ENCODE peak calls at places on chromosomes 16 and 17, in nine cellular contexts. A is upper lobe of left lung, F is transverse colon, N is vagina, M is SK-N-SH, H is K562, T is stomach, D is GM23338, W is HCT116. Z is an unnamed sample.

GRCh38 chr16:67943619-67944503 is at the start of gene LCAT:
- DNase-seq in A (peak; percentile 84), F (peak; percentile 43), N (no peak), M (no peak), H (peak; percentile 56), T (peak; percentile 72), D (no peak), W (no peak), Z (no peak)

GRCh38 chr17:37384560-37385160 is 8.9 kb downstream of the C17orf78 start:
- DNase-seq in A (no peak), F (no peak), N (no peak), M (no peak), H (no peak), T (no peak), D (no peak), W (no peak), Z (no peak)

GRCh38 chr17:45722161-45722560 is 62.0 kb upstream of the CRHR1 start:
- DNase-seq in A (no peak), F (no peak), N (no peak), M (peak; percentile 76), H (peak; percentile 40), T (no peak), D (peak; percentile 77), W (peak; percentile 16), Z (no peak)

GRCh38 chr17:43011728-43012472 is 5.3 kb downstream of the IFI35 start:
- DNase-seq in A (no peak), F (no peak), N (no peak), M (no peak), H (no peak), T (no peak), D (no peak), W (no peak), Z (no peak)

GRCh38 chr17:7988750-7989178 is 13.7 kb upstream of the GUCY2D start:
- DNase-seq in A (no peak), F (peak; percentile 26), N (no peak), M (peak; percentile 74), H (peak; percentile 48), T (no peak), D (peak; percentile 79), W (peak; percentile 80), Z (no peak)

GRCh38 chr17:6355196-6355595 is 79.7 kb downstream of the AIPL1 start:
- DNase-seq in A (no peak), F (no peak), N (peak; percentile 22), M (no peak), H (no peak), T (no peak), D (no peak), W (no peak), Z (no peak)

GRCh38 chr17:20098314-20098713 is 89.2 kb downstream of the SPECC1 start:
- DNase-seq in A (no peak), F (no peak), N (no peak), M (no peak), H (no peak), T (no peak), D (no peak), W (no peak), Z (no peak)

GRCh38 chr16:28609631-28610594 is at the start of gene SULT1A1:
- DNase-seq in A (peak; percentile 87), F (peak; percentile 96), N (peak; percentile 91), M (peak; percentile 28), H (peak; percentile 60), T (peak; percentile 92), D (peak; percentile 33), W (no peak), Z (peak; percentile 81)

GRCh38 chr16:28321700-28322411 is 29.5 kb downstream of the SBK1 start:
- DNase-seq in A (no peak), F (peak; percentile 35), N (no peak), M (peak; percentile 80), H (peak; percentile 58), T (no peak), D (peak; percentile 84), W (peak; percentile 12), Z (no peak)

DNA sequence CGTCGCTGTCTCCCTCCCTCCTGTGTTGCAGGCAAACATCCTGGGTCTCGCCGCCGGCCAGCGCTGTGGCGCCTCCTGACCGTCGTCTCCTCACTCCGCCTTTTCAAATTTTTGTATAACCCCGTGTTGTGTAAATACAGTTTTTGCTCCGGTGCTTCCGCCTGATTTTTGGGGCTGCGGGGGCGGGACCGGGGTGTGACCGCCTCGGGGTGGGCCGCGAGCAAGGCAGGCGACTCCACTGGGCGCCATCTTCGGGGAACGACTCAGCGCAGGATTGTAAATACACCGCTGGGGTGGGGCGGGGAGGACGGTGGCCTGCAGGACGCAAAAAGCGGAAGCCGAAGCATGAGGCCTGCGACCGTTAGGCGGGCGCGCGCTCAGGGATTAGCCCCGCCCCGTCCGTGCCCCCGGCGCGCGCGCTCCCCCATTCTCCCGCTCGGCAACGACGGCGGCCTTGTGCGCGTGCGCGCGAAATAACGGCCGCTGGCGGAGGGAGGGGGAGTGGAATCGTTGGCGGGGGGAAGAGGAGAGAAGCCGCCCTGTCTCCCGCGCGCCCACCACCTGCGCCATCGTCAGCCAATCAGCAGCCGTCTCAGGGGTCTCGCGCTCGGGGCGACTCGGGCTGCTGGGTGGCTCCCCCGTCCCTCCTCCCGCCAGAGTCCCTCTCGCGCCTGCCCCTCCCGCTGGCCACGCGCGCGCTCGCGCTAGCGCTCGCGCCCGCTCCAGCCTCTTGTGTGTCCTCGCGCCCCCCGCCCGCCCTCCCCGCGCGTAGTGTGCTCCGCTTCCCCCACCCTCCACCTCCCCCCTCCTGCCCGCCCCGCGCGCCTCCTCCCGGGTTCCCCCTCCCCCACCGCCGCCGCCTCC is 865 bp upstream of the MAZ start:
- DNase-seq in A (peak; percentile 99), F (peak; percentile 98), N (no peak), M (peak; percentile 96), H (peak; percentile 81), T (peak; percentile 98), D (peak; percentile 97), W (peak; percentile 93), Z (peak; percentile 97)
- H3K4me1 ChIP-seq in A (peaks cover 40% of the 10 kb centered on the region), F (peaks cover 28% of the 10 kb centered on the region), N (peaks cover 44% of the 10 kb centered on the region), M (peaks cover 19% of the 10 kb centered on the region), H (peaks cover 32% of the 10 kb centered on the region), T (peaks cover 48% of the 10 kb centered on the region), D (peaks cover 47% of the 10 kb centered on the region), W (peaks cover 54% of the 10 kb centered on the region), Z (peaks cover 27% of the 10 kb centered on the region)

GRCh38 chr17:51734976-51735375 is 423.5 kb downstream of the CA10 start:
- DNase-seq in A (no peak), F (no peak), N (no peak), M (no peak), H (no peak), T (no peak), D (no peak), W (no peak), Z (no peak)

GRCh38 chr17:51743477-51743876 is 415.0 kb downstream of the CA10 start:
- DNase-seq in A (no peak), F (no peak), N (no peak), M (no peak), H (no peak), T (no peak), D (no peak), W (no peak), Z (no peak)

GRCh38 chr17:51734462-51734861 is 424.1 kb downstream of the CA10 start:
- DNase-seq in A (no peak), F (no peak), N (no peak), M (no peak), H (no peak), T (no peak), D (peak; percentile 68), W (peak; percentile 12), Z (no peak)

GRCh38 chr17:51741447-51741846 is 417.1 kb downstream of the CA10 start:
- DNase-seq in A (no peak), F (no peak), N (no peak), M (no peak), H (no peak), T (no peak), D (no peak), W (no peak), Z (no peak)

DNA sequence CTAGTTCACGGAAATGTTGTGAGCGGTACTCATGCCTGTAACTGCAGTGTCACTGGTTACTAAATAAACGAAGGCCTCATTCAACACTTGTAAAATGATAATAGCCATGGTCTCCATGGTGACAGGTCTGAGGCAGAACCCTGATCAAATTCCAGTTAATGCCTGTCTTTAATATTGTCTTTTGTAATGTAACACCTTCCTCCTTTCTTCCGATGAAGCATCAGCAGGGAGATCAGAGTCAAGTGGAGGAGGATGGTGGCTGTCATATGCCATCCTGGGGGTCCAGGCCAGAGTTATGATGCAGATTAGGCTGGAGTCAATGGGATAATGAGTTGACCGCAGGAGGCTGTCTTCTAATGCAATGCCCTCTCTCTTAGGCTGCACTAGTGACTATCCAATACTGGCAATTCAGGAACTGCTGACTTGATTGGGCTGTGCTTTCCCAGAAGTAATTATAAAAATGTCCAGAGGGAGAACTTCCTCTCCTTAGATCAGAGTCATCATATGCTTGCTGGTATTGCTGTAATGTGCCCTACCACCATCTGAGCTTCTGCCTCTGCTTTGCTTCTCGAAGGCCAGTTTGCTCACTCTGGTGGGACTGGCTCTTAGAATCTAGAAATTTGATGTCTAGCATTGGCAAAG is 419.1 kb downstream of the CA10 start:
- DNase-seq in A (no peak), F (no peak), N (no peak), M (no peak), H (no peak), T (no peak), D (no peak), W (no peak), Z (no peak)
- TF ChIP-seq POLR2AphosphoS5 in A (no peak), F (no peak), N (no peak), M (no peak), H (no peak), T (no peak), D (no peak), W (no peak), Z (no peak)

DNA sequence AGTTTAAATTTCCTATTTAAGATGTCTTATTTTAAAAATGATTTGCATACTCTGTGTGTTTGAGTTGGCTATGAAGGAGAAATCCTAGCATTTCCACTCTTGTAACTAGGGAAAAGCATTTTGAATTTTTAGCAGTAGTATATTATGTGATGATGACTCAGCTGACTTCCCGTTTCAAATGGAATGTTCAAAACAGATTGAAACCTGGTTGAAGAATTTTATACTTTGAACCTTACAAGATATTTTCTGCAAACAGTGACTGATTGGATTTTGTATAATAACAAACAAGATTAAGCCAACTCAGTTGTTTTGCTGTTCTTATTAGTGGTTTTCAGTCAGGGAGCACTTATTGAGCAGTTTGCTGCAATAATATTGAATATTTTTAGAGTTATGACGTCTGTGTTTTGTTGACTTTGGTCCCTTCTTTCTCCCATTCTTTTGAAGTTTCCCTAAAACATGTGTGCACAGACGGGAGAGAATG is 8.0 kb downstream of the TNRC6A start:
- DNase-seq in A (no peak), F (no peak), N (no peak), M (no peak), H (no peak), T (no peak), D (no peak), W (no peak), Z (no peak)
- H3K4me1 ChIP-seq in A (peaks cover 53% of the 10 kb centered on the region), F (peaks cover 37% of the 10 kb centered on the region), N (peaks cover 100% of the 10 kb centered on the region), M (peaks cover 27% of the 10 kb centered on the region), H (peaks cover 29% of the 10 kb centered on the region), T (peaks cover 67% of the 10 kb centered on the region), D (peaks cover 88% of the 10 kb centered on the region), W (peaks cover 24% of the 10 kb centered on the region), Z (peaks cover 38% of the 10 kb centered on the region)

DNA sequence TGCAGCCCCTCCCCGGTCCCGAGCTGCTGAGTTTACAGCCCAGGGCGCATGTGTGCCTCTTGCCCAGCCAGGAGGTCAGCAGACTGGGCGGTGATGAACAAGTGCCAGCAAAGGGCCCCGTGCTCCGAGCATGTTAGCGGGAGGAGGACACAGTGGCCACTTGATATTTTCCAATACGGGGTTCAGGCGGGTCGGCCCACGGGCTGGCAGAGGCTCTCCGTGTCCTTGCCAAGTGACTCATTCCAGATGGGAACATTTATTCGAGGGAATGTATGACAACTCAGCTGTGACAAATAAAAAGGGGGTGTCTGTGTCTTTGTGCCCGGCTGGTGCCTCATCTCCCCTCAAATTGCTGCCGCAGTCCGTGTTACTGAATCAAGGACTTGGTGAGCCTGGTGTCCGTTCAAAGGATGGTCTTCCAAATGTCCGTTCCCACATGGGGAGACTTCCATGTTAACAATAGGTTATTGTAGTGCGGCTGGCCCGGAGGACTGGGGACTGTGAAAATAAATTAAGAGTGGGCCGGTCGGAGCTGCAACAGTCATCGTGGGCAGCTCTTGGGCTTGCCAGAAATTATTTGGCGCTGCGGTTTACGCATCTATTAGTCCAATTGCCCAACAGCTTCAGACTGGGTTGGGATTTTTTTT is 173.9 kb upstream of the CIBAR2 start:
- DNase-seq in A (peak; percentile 77), F (no peak), N (no peak), M (peak; percentile 69), H (no peak), T (peak; percentile 43), D (no peak), W (no peak), Z (peak; percentile 62)
- TF ChIP-seq POLR2AphosphoS5 in A (peak; percentile 44), F (peak; percentile 43), N (peak; percentile 73), M (no peak), H (no peak), T (peak; percentile 51), D (no peak), W (no peak), Z (peak; percentile 45)